ENCODE peak calls at places on chromosome X, in ten cellular contexts. T is heart right ventricle; V is activated gamma-delta T cell; R is fibroblast of the conjunctiva; B is stimulated activated CD8-positive, alpha-beta memory T cell treated with anti-CD3 and anti-CD28 coated beads, Interleukin-4, amount 100 ng/mL, for 48 hours; H is substantia nigra; K is activated CD8-positive, alpha-beta memory T cell treated with anti-CD3 and anti-CD28 coated beads for 24 hours; U is activated B cell treated with CpG ODN at 0.5 μM for 24 hours; N is endothelial cell of umbilical vein; I is H54. W is an unnamed sample.

GRCh38 chrX:118152721-118153120 is 36.1 kb upstream of the KLHL13 start:
- DNase-seq in K (no peak), H (no peak), V (no peak), I (no peak), T (peak; percentile 14), R (no peak), N (peak; percentile 45), B (no peak), U (no peak), W (no peak)

GRCh38 chrX:103730147-103730546 is 19.4 kb downstream of the TMEM31 start:
- DNase-seq in V (no peak), N (no peak), T (no peak), I (no peak), B (no peak), H (no peak), R (no peak), K (no peak), U (no peak), W (no peak)

GRCh38 chrX:11117751-11118150 is 6.6 kb downstream of the HCCS start:
- DNase-seq in H (no peak), R (no peak), B (no peak), V (no peak), U (no peak), I (no peak), K (no peak), T (no peak), N (no peak), W (no peak)

GRCh38 chrX:39577976-39578962 is 519.5 kb downstream of the BCOR start:
- DNase-seq in K (peak; percentile 77), B (peak; percentile 68), H (no peak), T (peak; percentile 10), R (no peak), U (peak; percentile 32), N (no peak), V (no peak), I (no peak), W (no peak)

GRCh38 chrX:9788908-9789307 is 2.7 kb downstream of the SHROOM2 start:
- DNase-seq in K (no peak), T (no peak), V (no peak), R (no peak), N (peak; percentile 71), B (no peak), I (no peak), U (no peak), H (no peak), W (no peak)

GRCh38 chrX:40108959-40109287 is 11.2 kb upstream of the BCOR start:
- DNase-seq in I (no peak), H (peak; percentile 38), N (peak; percentile 73), V (peak; percentile 52), R (no peak), T (peak; percentile 74), B (peak; percentile 71), K (peak; percentile 83), U (peak; percentile 44), W (no peak)

GRCh38 chrX:46647251-46647650 is 73.7 kb downstream of the CHST7 start:
- DNase-seq in I (no peak), N (no peak), U (no peak), V (no peak), K (no peak), R (no peak), H (no peak), B (no peak), T (no peak), W (no peak)

GRCh38 chrX:110082156-110082555 is 79.2 kb downstream of the TMEM164 start:
- DNase-seq in B (no peak), K (no peak), I (no peak), U (no peak), T (no peak), N (peak; percentile 53), R (peak; percentile 66), V (no peak), H (no peak), W (peak; percentile 32)

W was measured in pulmonary artery endothelial cell.